ENCODE peak calls at places on chromosomes 13 and 19, in seven cellular contexts. N is HEK293T, O is fibroblast of the conjunctiva, S is A549, G is sciatic nerve, J is activated T-helper 1 cell treated with Interleukin-2 at 50 U/mL for 16 hours, L is Calu3. X is an unnamed sample.

GRCh38 chr19:1151917-1152601 is 22.0 kb downstream of the SBNO2 start:
- DNase-seq in N (no peak), O (no peak), S (no peak), G (no peak), J (no peak), L (no peak), X (no peak)

GRCh38 chr19:49555600-49556411 is 24.6 kb downstream of the NOSIP start:
- DNase-seq in N (peak; percentile 74), O (peak; percentile 30), S (peak; percentile 76), G (peak; percentile 84), J (peak; percentile 45), L (no peak), X (no peak)

GRCh38 chr19:38252935-38253691 is 3.1 kb downstream of the PPP1R14A start:
- DNase-seq in N (no peak), O (no peak), S (no peak), G (no peak), J (no peak), L (no peak), X (no peak)

GRCh38 chr19:50669319-50670101 is 20.3 kb downstream of the C19orf81 start:
- DNase-seq in N (peak; percentile 60), O (no peak), S (peak; percentile 61), G (no peak), J (no peak), L (peak; percentile 45), X (peak; percentile 75)

GRCh38 chr19:29626386-29626785 is 20.3 kb downstream of the POP4 start:
- DNase-seq in N (no peak), O (no peak), S (no peak), G (no peak), J (no peak), L (no peak), X (no peak)

GRCh38 chr13:28659611-28659970 is 661 bp downstream of the POMP start:
- DNase-seq in N (no peak), O (no peak), S (no peak), G (no peak), J (no peak), L (no peak), X (peak; percentile 29)

GRCh38 chr13:40272776-40273139 is 393.7 kb downstream of the FOXO1 start:
- DNase-seq in N (no peak), O (no peak), S (no peak), G (no peak), J (no peak), L (no peak), X (no peak)

GRCh38 chr19:23699521-23699860 is 12.5 kb upstream of the ZNF675 start:
- DNase-seq in N (no peak), O (no peak), S (no peak), G (no peak), J (no peak), L (no peak), X (no peak)

GRCh38 chr19:9741476-9742171 is 26.9 kb downstream of the ZNF846 start:
- DNase-seq in N (no peak), O (no peak), S (no peak), G (no peak), J (no peak), L (peak; percentile 3), X (no peak)

GRCh38 chr19:31141301-31141700 is 207.9 kb downstream of the TSHZ3 start:
- DNase-seq in N (no peak), O (no peak), S (no peak), G (no peak), J (no peak), L (no peak), X (no peak)

GRCh38 chr19:1608414-1609391 is 3.4 kb upstream of the UQCR11 start:
- DNase-seq in N (no peak), O (no peak), S (no peak), G (no peak), J (peak; percentile 25), L (no peak), X (peak; percentile 23)

GRCh38 chr19:38425810-38426466 is at the start of gene RASGRP4:
- DNase-seq in N (no peak), O (no peak), S (no peak), G (no peak), J (no peak), L (no peak), X (peak; percentile 56)

GRCh38 chr13:98974053-98974452 is 3.8 kb downstream of the DOCK9 start:
- DNase-seq in N (no peak), O (no peak), S (no peak), G (no peak), J (no peak), L (no peak), X (no peak)

GRCh38 chr19:15293751-15294505 is 38.4 kb downstream of the BRD4 start:
- DNase-seq in N (no peak), O (no peak), S (no peak), G (no peak), J (no peak), L (no peak), X (no peak)

GRCh38 chr19:45906221-45906620 is 3.8 kb upstream of the MYPOP start:
- DNase-seq in N (no peak), O (no peak), S (no peak), G (no peak), J (no peak), L (no peak), X (no peak)

GRCh38 chr19:38556521-38557174 is 61.1 kb downstream of the MAP4K1 start:
- DNase-seq in N (no peak), O (no peak), S (peak; percentile 67), G (no peak), J (no peak), L (peak; percentile 20), X (no peak)

GRCh38 chr19:38693380-38694223 is 46.2 kb downstream of the ACTN4 start:
- DNase-seq in N (no peak), O (no peak), S (peak; percentile 92), G (peak; percentile 80), J (no peak), L (peak; percentile 97), X (peak; percentile 67)

GRCh38 chr13:60019119-60019993 is 144.4 kb downstream of the DIAPH3 start:
- DNase-seq in N (no peak), O (peak; percentile 12), S (no peak), G (no peak), J (no peak), L (no peak), X (peak; percentile 14)

GRCh38 chr13:45316210-45316799 is 24.7 kb downstream of the TPT1 start:
- DNase-seq in N (no peak), O (no peak), S (no peak), G (no peak), J (no peak), L (no peak), X (peak; percentile 39)

GRCh38 chr19:33366127-33366526 is 7.4 kb upstream of the CEBPG start:
- DNase-seq in N (no peak), O (no peak), S (no peak), G (no peak), J (no peak), L (no peak), X (no peak)

GRCh38 chr13:61685683-61686013 is 270.0 kb upstream of the PCDH20 start:
- DNase-seq in N (peak; percentile 38), O (no peak), S (peak; percentile 24), G (no peak), J (no peak), L (no peak), X (no peak)

GRCh38 chr13:21033866-21034601 is 27.4 kb downstream of the LATS2 start:
- DNase-seq in N (no peak), O (no peak), S (no peak), G (no peak), J (no peak), L (peak; percentile 77), X (no peak)

GRCh38 chr19:51003316-51003715 is 1.9 kb upstream of the KLK8 start:
- DNase-seq in N (no peak), O (no peak), S (no peak), G (no peak), J (no peak), L (no peak), X (no peak)

GRCh38 chr19:42850981-42851717 is 28.4 kb downstream of the PSG1 start:
- DNase-seq in N (no peak), O (peak; percentile 80), S (peak; percentile 92), G (no peak), J (no peak), L (peak; percentile 74), X (no peak)

GRCh38 chr13:46160474-46161066 is 21.4 kb downstream of the LCP1 start:
- DNase-seq in N (peak; percentile 68), O (peak; percentile 53), S (peak; percentile 55), G (no peak), J (no peak), L (peak; percentile 18), X (peak; percentile 76)

GRCh38 chr19:31979949-31980670 is 365.3 kb upstream of the ZNF507 start:
- DNase-seq in N (no peak), O (no peak), S (no peak), G (no peak), J (no peak), L (no peak), X (no peak)

GRCh38 chr13:85080726-85081125 is 718.5 kb downstream of the SLITRK6 start:
- DNase-seq in N (no peak), O (no peak), S (no peak), G (no peak), J (no peak), L (no peak), X (no peak)

GRCh38 chr13:82963466-82963865 is 918.8 kb downstream of the SLITRK1 start:
- DNase-seq in N (no peak), O (peak; percentile 6), S (no peak), G (no peak), J (no peak), L (no peak), X (no peak)

GRCh38 chr19:31351212-31352193 is 2.3 kb upstream of the TSHZ3 start:
- DNase-seq in N (no peak), O (no peak), S (peak; percentile 33), G (no peak), J (no peak), L (no peak), X (peak; percentile 31)

GRCh38 chr13:91353494-91353893 is 6.0 kb downstream of the MIR17HG start:
- DNase-seq in N (no peak), O (no peak), S (no peak), G (no peak), J (no peak), L (no peak), X (no peak)

GRCh38 chr19:44718441-44719261 is 19.7 kb downstream of the CEACAM16 start:
- DNase-seq in N (no peak), O (no peak), S (peak; percentile 95), G (peak; percentile 81), J (no peak), L (peak; percentile 41), X (no peak)

GRCh38 chr19:31698352-31698751 is 349.1 kb upstream of the TSHZ3 start:
- DNase-seq in N (no peak), O (no peak), S (no peak), G (no peak), J (no peak), L (no peak), X (no peak)

GRCh38 chr19:49017666-49018351 is 918 bp upstream of the LHB start:
- DNase-seq in N (peak; percentile 69), O (peak; percentile 28), S (no peak), G (no peak), J (peak; percentile 50), L (peak; percentile 76), X (peak; percentile 88)

GRCh38 chr19:21604941-21605548 is 99.6 kb downstream of the ZNF429 start:
- DNase-seq in N (no peak), O (no peak), S (no peak), G (no peak), J (no peak), L (no peak), X (no peak)